ENCODE peak calls at places on chromosomes 11 and 22, in four cellular contexts. One of them, this sample, is unnamed.
A peak's percentile ranks its signal among the peaks of the same experiment; 100 is the strongest.

GRCh38 chr22:29744902-29745301 is 21.9 kb downstream of the ZMAT5 start:
- DNase-seq in left lobe of liver: no peak
- DNase-seq in cardiac muscle cell: no peak
- DNase-seq in AG08396: peak; percentile 60
- DNase-seq in this sample: no peak

GRCh38 chr11:102430158-102430836 is 22.3 kb downstream of the TMEM123 start:
- DNase-seq in left lobe of liver: no peak
- DNase-seq in cardiac muscle cell: no peak
- DNase-seq in AG08396: no peak
- DNase-seq in this sample: peak; percentile 26

GRCh38 chr11:63445720-63446119 is 45.2 kb downstream of the PLAAT5 start:
- DNase-seq in left lobe of liver: no peak
- DNase-seq in cardiac muscle cell: no peak
- DNase-seq in AG08396: peak; percentile 14
- DNase-seq in this sample: peak; percentile 43

GRCh38 chr11:12719221-12719620 is 45.0 kb downstream of the TEAD1 start:
- DNase-seq in left lobe of liver: no peak
- DNase-seq in cardiac muscle cell: no peak
- DNase-seq in AG08396: no peak
- DNase-seq in this sample: no peak

GRCh38 chr11:108498046-108498815 is at the start of gene POGLUT3:
- DNase-seq in left lobe of liver: peak; percentile 73
- DNase-seq in cardiac muscle cell: peak; percentile 76
- DNase-seq in AG08396: peak; percentile 80
- DNase-seq in this sample: peak; percentile 79

GRCh38 chr11:130773436-130773835 is 142.8 kb downstream of the SNX19 start:
- DNase-seq in left lobe of liver: no peak
- DNase-seq in cardiac muscle cell: no peak
- DNase-seq in AG08396: no peak
- DNase-seq in this sample: no peak

GRCh38 chr11:105937331-105937730 is 84.7 kb downstream of the MSANTD4 start:
- DNase-seq in left lobe of liver: no peak
- DNase-seq in cardiac muscle cell: no peak
- DNase-seq in AG08396: peak; percentile 20
- DNase-seq in this sample: peak; percentile 9

GRCh38 chr22:36081023-36081431 is 52.4 kb upstream of the RBFOX2 start:
- DNase-seq in left lobe of liver: no peak
- DNase-seq in cardiac muscle cell: no peak
- DNase-seq in AG08396: peak; percentile 75
- DNase-seq in this sample: peak; percentile 31

This sample was measured in RPMI7951.